ENCODE peak calls at places on chromosomes 4 and X, in ten cellular contexts. M is T-helper 1 cell; I is activated naive CD4-positive, alpha-beta T cell treated with anti-CD3 and anti-CD28 coated beads for 36 hours; D is nucleus accumbens; U is mesothelial cell of epicardium; P is neural crest cell; B is right atrium auricular region; N is amniotic stem cell; Q is amygdala; S is Right ventricle myocardium inferior. F is an unnamed sample.

GRCh38 chrX:19886888-19887531 is 390 bp downstream of the SH3KBP1 start:
- DNase-seq in M (no peak), I (no peak), D (peak; percentile 34), U (no peak), P (peak; percentile 8), B (no peak), N (no peak), Q (no peak), S (peak; percentile 65), F (no peak)

GRCh38 chr4:183635333-183635732 is 23.7 kb downstream of the RWDD4 start:
- DNase-seq in M (no peak), I (no peak), D (no peak), U (no peak), P (no peak), B (no peak), N (no peak), Q (no peak), S (no peak), F (no peak)

GRCh38 chr4:54232151-54232688 is 3.1 kb downstream of the PDGFRA start:
- DNase-seq in M (no peak), I (no peak), D (no peak), U (no peak), P (no peak), B (no peak), N (no peak), Q (no peak), S (no peak), F (peak; percentile 39)

GRCh38 chr4:94763005-94763404 is 5.2 kb downstream of the BMPR1B start:
- DNase-seq in M (no peak), I (no peak), D (no peak), U (no peak), P (no peak), B (no peak), N (no peak), Q (no peak), S (no peak), F (no peak)

GRCh38 chr4:177945235-177945634 is 503.0 kb upstream of the AGA start:
- DNase-seq in M (no peak), I (no peak), D (no peak), U (no peak), P (no peak), B (no peak), N (no peak), Q (no peak), S (no peak), F (no peak)

GRCh38 chr4:137545461-137545861 is 13.2 kb upstream of the PCDH18 start:
- DNase-seq in M (no peak), I (no peak), D (no peak), U (no peak), P (no peak), B (no peak), N (no peak), Q (no peak), S (no peak), F (no peak)

GRCh38 chr4:111450867-111451266 is 694.4 kb upstream of the FAM241A start:
- DNase-seq in M (no peak), I (no peak), D (no peak), U (no peak), P (no peak), B (no peak), N (no peak), Q (no peak), S (no peak), F (no peak)

GRCh38 chr4:150283689-150284088 is 205.4 kb downstream of the DCLK2 start:
- DNase-seq in M (no peak), I (no peak), D (no peak), U (no peak), P (no peak), B (no peak), N (peak; percentile 64), Q (no peak), S (no peak), F (peak; percentile 80)

GRCh38 chr4:7157140-7157488 is 35.2 kb upstream of the SORCS2 start:
- DNase-seq in M (no peak), I (no peak), D (no peak), U (no peak), P (no peak), B (no peak), N (no peak), Q (no peak), S (peak; percentile 26), F (no peak)

GRCh38 chr4:140595065-140595464 is 26.3 kb upstream of the UCP1 start:
- DNase-seq in M (no peak), I (no peak), D (no peak), U (no peak), P (no peak), B (no peak), N (no peak), Q (no peak), S (no peak), F (no peak)

GRCh38 chrX:49915352-49916222 is 6.8 kb upstream of the CLCN5 start:
- DNase-seq in M (peak; percentile 34), I (peak; percentile 56), D (no peak), U (no peak), P (peak; percentile 33), B (no peak), N (peak; percentile 9), Q (no peak), S (no peak), F (peak; percentile 21)

GRCh38 chrX:38080808-38081207 is 74.5 kb downstream of the SYTL5 start:
- DNase-seq in M (no peak), I (no peak), D (no peak), U (no peak), P (no peak), B (no peak), N (no peak), Q (no peak), S (no peak), F (no peak)

GRCh38 chr4:188735082-188735481 is 595.8 kb downstream of the TRIML1 start:
- DNase-seq in M (no peak), I (no peak), D (no peak), U (no peak), P (no peak), B (no peak), N (no peak), Q (no peak), S (no peak), F (no peak)

GRCh38 chr4:14841801-14842748 is 160.2 kb upstream of the CPEB2 start:
- DNase-seq in M (no peak), I (no peak), D (no peak), U (no peak), P (no peak), B (no peak), N (no peak), Q (no peak), S (no peak), F (no peak)

GRCh38 chrX:53682885-53683555 is 3.5 kb downstream of the HUWE1 start:
- DNase-seq in M (peak; percentile 18), I (peak; percentile 45), D (no peak), U (no peak), P (peak; percentile 21), B (no peak), N (no peak), Q (no peak), S (no peak), F (peak; percentile 43)

GRCh38 chrX:43566170-43566569 is 89.9 kb upstream of the MAOA start:
- DNase-seq in M (no peak), I (no peak), D (no peak), U (no peak), P (no peak), B (no peak), N (no peak), Q (no peak), S (no peak), F (no peak)

GRCh38 chr4:113088050-113088449 is 38.6 kb downstream of the ANK2 start:
- DNase-seq in M (no peak), I (no peak), D (no peak), U (no peak), P (no peak), B (no peak), N (no peak), Q (no peak), S (no peak), F (no peak)

GRCh38 chrX:83508006-83508405 is at the start of gene POU3F4:
- DNase-seq in M (no peak), I (no peak), D (peak; percentile 28), U (no peak), P (peak; percentile 37), B (no peak), N (no peak), Q (no peak), S (no peak), F (no peak)

GRCh38 chr4:147994076-147994475 is 262.2 kb downstream of the ARHGAP10 start:
- DNase-seq in M (no peak), I (no peak), D (no peak), U (no peak), P (no peak), B (no peak), N (no peak), Q (no peak), S (no peak), F (no peak)

GRCh38 chrX:43349363-43349762 is 306.7 kb upstream of the MAOA start:
- DNase-seq in M (peak; percentile 12), I (peak; percentile 49), D (no peak), U (no peak), P (peak; percentile 18), B (no peak), N (no peak), Q (no peak), S (no peak), F (no peak)

GRCh38 chr4:150679018-150679766 is 97.2 kb downstream of the MAB21L2 start:
- DNase-seq in M (no peak), I (no peak), D (no peak), U (no peak), P (no peak), B (no peak), N (no peak), Q (no peak), S (no peak), F (peak; percentile 11)

GRCh38 chrX:134607523-134607922 is 50.7 kb downstream of the PLAC1 start:
- DNase-seq in M (no peak), I (no peak), D (no peak), U (no peak), P (no peak), B (no peak), N (no peak), Q (no peak), S (no peak), F (no peak)

GRCh38 chr4:96354036-96354712 is 514.3 kb downstream of the PDHA2 start:
- DNase-seq in M (no peak), I (no peak), D (no peak), U (no peak), P (no peak), B (no peak), N (no peak), Q (no peak), S (no peak), F (no peak)

GRCh38 chr4:183571350-183572076 is 66.7 kb downstream of the ING2 start:
- DNase-seq in M (no peak), I (peak; percentile 13), D (no peak), U (no peak), P (no peak), B (no peak), N (no peak), Q (no peak), S (no peak), F (no peak)

GRCh38 chr4:77849278-77849965 is 13.2 kb upstream of the MRPL1 start:
- DNase-seq in M (no peak), I (no peak), D (no peak), U (no peak), P (no peak), B (no peak), N (no peak), Q (no peak), S (no peak), F (no peak)

GRCh38 chr4:103422467-103423219 is 224.5 kb upstream of the CENPE start:
- DNase-seq in M (no peak), I (no peak), D (no peak), U (no peak), P (no peak), B (no peak), N (no peak), Q (no peak), S (no peak), F (no peak)

GRCh38 chr4:135277980-135278315 is 1076.4 kb upstream of the PABPC4L start:
- DNase-seq in M (no peak), I (no peak), D (no peak), U (no peak), P (no peak), B (no peak), N (no peak), Q (no peak), S (no peak), F (no peak)

GRCh38 chrX:74179071-74179470 is 124.9 kb upstream of the ZCCHC13 start:
- DNase-seq in M (no peak), I (no peak), D (no peak), U (no peak), P (no peak), B (no peak), N (no peak), Q (no peak), S (no peak), F (no peak)

F was measured in SJSA1.